ENCODE peak calls at places on chromosomes 1 and 21, in seven cellular contexts. One of them, this sample, is unnamed.

GRCh38 chr21:28752131-28752530 is 240.5 kb downstream of the LTN1 start:
- DNase-seq in IMR-90: no peak
- DNase-seq in neural crest cell: no peak
- DNase-seq in body of pancreas: no peak
- DNase-seq in AG10803: no peak
- DNase-seq in endothelial cell: no peak
- DNase-seq in kidney: no peak
- DNase-seq in this sample: no peak

GRCh38 chr1:190759807-190760206 is 282.1 kb upstream of the BRINP3 start:
- DNase-seq in AG10803: no peak
- DNase-seq in kidney: no peak
- DNase-seq in IMR-90: no peak
- DNase-seq in body of pancreas: no peak
- DNase-seq in neural crest cell: no peak
- DNase-seq in endothelial cell: no peak
- DNase-seq in this sample: no peak

GRCh38 chr1:185645201-185645640 is 89.0 kb upstream of the HMCN1 start:
- DNase-seq in AG10803: peak; percentile 75
- DNase-seq in body of pancreas: no peak
- DNase-seq in IMR-90: no peak
- DNase-seq in neural crest cell: no peak
- DNase-seq in kidney: no peak
- DNase-seq in endothelial cell: no peak
- DNase-seq in this sample: no peak

GRCh38 chr1:205324781-205325180 is 3.2 kb upstream of the NUAK2 start:
- DNase-seq in IMR-90: peak; percentile 77
- DNase-seq in kidney: no peak
- DNase-seq in neural crest cell: no peak
- DNase-seq in AG10803: peak; percentile 49
- DNase-seq in endothelial cell: no peak
- DNase-seq in body of pancreas: peak; percentile 35
- DNase-seq in this sample: peak; percentile 57

GRCh38 chr1:40185951-40186864 is 25.0 kb downstream of the RLF start:
- DNase-seq in neural crest cell: no peak
- DNase-seq in endothelial cell: no peak
- DNase-seq in IMR-90: peak; percentile 62
- DNase-seq in body of pancreas: no peak
- DNase-seq in kidney: no peak
- DNase-seq in AG10803: peak; percentile 63
- DNase-seq in this sample: peak; percentile 9

GRCh38 chr1:185971688-185972087 is 237.5 kb downstream of the HMCN1 start:
- DNase-seq in neural crest cell: no peak
- DNase-seq in AG10803: peak; percentile 90
- DNase-seq in body of pancreas: no peak
- DNase-seq in endothelial cell: no peak
- DNase-seq in IMR-90: peak; percentile 86
- DNase-seq in kidney: no peak
- DNase-seq in this sample: peak; percentile 56

GRCh38 chr1:24707659-24708058 is 37.6 kb upstream of the CLIC4 start:
- DNase-seq in kidney: no peak
- DNase-seq in AG10803: peak; percentile 37
- DNase-seq in IMR-90: peak; percentile 80
- DNase-seq in endothelial cell: no peak
- DNase-seq in neural crest cell: no peak
- DNase-seq in body of pancreas: no peak
- DNase-seq in this sample: peak; percentile 86

GRCh38 chr21:17537299-17537698 is 24.5 kb downstream of the CXADR start:
- DNase-seq in body of pancreas: no peak
- DNase-seq in kidney: no peak
- DNase-seq in AG10803: no peak
- DNase-seq in endothelial cell: no peak
- DNase-seq in neural crest cell: no peak
- DNase-seq in IMR-90: no peak
- DNase-seq in this sample: peak; percentile 42

GRCh38 chr21:45162809-45163208 is 88.4 kb downstream of the ADARB1 start:
- DNase-seq in AG10803: no peak
- DNase-seq in IMR-90: no peak
- DNase-seq in body of pancreas: no peak
- DNase-seq in endothelial cell: no peak
- DNase-seq in neural crest cell: no peak
- DNase-seq in kidney: no peak
- DNase-seq in this sample: no peak

GRCh38 chr1:248158758-248159157 is 13.8 kb downstream of the OR2M5 start:
- DNase-seq in endothelial cell: no peak
- DNase-seq in IMR-90: no peak
- DNase-seq in neural crest cell: no peak
- DNase-seq in AG10803: no peak
- DNase-seq in body of pancreas: no peak
- DNase-seq in kidney: no peak
- DNase-seq in this sample: no peak

GRCh38 chr1:9207715-9208114 is 26.9 kb upstream of the H6PD start:
- DNase-seq in kidney: no peak
- DNase-seq in AG10803: no peak
- DNase-seq in endothelial cell: no peak
- DNase-seq in body of pancreas: no peak
- DNase-seq in neural crest cell: no peak
- DNase-seq in IMR-90: peak; percentile 70
- DNase-seq in this sample: no peak

GRCh38 chr1:58432813-58433668 is 113.5 kb downstream of the OMA1 start:
- DNase-seq in neural crest cell: peak; percentile 50
- DNase-seq in body of pancreas: no peak
- DNase-seq in AG10803: peak; percentile 88
- DNase-seq in endothelial cell: peak; percentile 51
- DNase-seq in kidney: peak; percentile 80
- DNase-seq in IMR-90: peak; percentile 60
- DNase-seq in this sample: peak; percentile 89

GRCh38 chr1:210688482-210689233 is 360.0 kb downstream of the HHAT start:
- DNase-seq in AG10803: peak; percentile 10
- DNase-seq in body of pancreas: no peak
- DNase-seq in kidney: no peak
- DNase-seq in endothelial cell: no peak
- DNase-seq in IMR-90: peak; percentile 51
- DNase-seq in neural crest cell: no peak
- DNase-seq in this sample: no peak

GRCh38 chr21:28447453-28447852 is 545.2 kb downstream of the LTN1 start:
- DNase-seq in kidney: no peak
- DNase-seq in endothelial cell: no peak
- DNase-seq in body of pancreas: no peak
- DNase-seq in AG10803: peak; percentile 85
- DNase-seq in IMR-90: peak; percentile 68
- DNase-seq in neural crest cell: no peak
- DNase-seq in this sample: peak; percentile 70

GRCh38 chr1:241902376-241903067 is 54.5 kb downstream of the EXO1 start:
- DNase-seq in neural crest cell: no peak
- DNase-seq in AG10803: peak; percentile 33
- DNase-seq in endothelial cell: no peak
- DNase-seq in body of pancreas: no peak
- DNase-seq in kidney: no peak
- DNase-seq in IMR-90: peak; percentile 39
- DNase-seq in this sample: peak; percentile 11

GRCh38 chr1:153140484-153140883 is 10.2 kb downstream of the SPRR2G start:
- DNase-seq in AG10803: no peak
- DNase-seq in neural crest cell: no peak
- DNase-seq in kidney: no peak
- DNase-seq in body of pancreas: peak; percentile 32
- DNase-seq in IMR-90: no peak
- DNase-seq in endothelial cell: no peak
- DNase-seq in this sample: no peak

DNA sequence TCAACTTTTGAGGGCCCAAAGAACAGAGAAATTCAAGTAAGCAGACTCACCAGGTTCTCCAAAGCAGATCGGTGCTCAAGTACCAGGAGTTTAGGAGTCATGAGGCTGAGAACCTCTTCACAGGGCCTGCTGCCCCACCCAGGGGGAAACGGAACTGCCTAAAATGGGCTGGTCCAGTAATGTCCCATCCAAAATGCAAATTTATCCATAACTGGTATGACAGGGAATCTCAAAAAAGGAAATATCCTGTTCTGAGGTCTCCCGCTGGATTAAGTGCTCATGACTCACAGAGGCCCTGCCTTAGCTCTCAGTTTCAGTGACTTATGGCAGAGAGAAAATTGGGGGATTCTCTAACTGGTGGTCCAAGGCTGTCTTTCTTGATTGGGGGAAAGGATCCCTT is 9.3 kb downstream of the SPRR2G start:
- DNase-seq in neural crest cell: no peak
- DNase-seq in body of pancreas: no peak
- DNase-seq in kidney: no peak
- DNase-seq in AG10803: no peak
- DNase-seq in IMR-90: no peak
- DNase-seq in endothelial cell: no peak
- DNase-seq in this sample: no peak
- TF ChIP-seq CTCF in neural crest cell: no peak
- TF ChIP-seq CTCF in body of pancreas: no peak
- TF ChIP-seq CTCF in kidney: no peak
- TF ChIP-seq CTCF in AG10803: no peak
- TF ChIP-seq CTCF in IMR-90: no peak
- TF ChIP-seq CTCF in endothelial cell: no peak
- TF ChIP-seq CTCF in this sample: no peak

DNA sequence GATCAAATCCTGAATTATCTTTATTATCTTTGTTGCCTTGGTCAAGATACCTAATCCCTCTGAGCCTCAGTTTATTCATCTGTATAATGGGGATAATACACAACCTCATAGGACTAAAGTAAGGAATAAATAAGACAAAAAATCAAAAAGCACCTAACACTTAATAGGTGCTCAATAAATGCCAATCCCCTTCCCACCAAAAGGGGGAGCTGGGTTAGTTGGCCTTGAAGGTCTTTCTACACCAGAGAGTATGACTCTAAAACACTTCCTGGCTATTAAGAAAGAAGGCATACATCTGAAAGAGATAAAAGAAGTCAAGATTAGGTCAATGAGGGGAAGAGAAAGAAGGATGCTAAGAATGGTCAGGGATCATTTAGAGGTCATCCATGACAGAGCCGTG is 11.1 kb downstream of the VSIG8 start:
- DNase-seq in AG10803: no peak
- DNase-seq in neural crest cell: no peak
- DNase-seq in body of pancreas: no peak
- DNase-seq in kidney: no peak
- DNase-seq in endothelial cell: no peak
- DNase-seq in IMR-90: no peak
- DNase-seq in this sample: no peak
- TF ChIP-seq CTCF in AG10803: no peak
- TF ChIP-seq CTCF in neural crest cell: peak; percentile 8
- TF ChIP-seq CTCF in body of pancreas: no peak
- TF ChIP-seq CTCF in kidney: no peak
- TF ChIP-seq CTCF in endothelial cell: no peak
- TF ChIP-seq CTCF in IMR-90: peak; percentile 16
- TF ChIP-seq CTCF in this sample: peak; percentile 6

DNA sequence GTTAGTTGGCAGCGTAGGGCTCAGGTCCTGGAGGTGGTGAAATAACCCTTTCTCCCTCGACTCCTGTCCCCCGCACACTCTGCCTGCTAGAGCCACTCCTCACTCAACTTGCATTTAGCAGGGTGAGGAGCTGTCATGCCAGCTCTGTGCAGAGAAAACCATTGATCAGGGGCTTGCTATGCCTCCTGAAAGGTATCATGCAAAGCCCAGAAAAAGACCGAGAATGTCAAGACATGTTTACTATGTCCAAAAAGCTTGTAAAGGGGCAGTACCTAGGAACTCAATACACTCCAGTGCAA is 18.0 kb downstream of the ALDH4A1 start:
- DNase-seq in AG10803: no peak
- DNase-seq in neural crest cell: no peak
- DNase-seq in endothelial cell: no peak
- DNase-seq in kidney: no peak
- DNase-seq in body of pancreas: no peak
- DNase-seq in IMR-90: no peak
- DNase-seq in this sample: no peak
- TF ChIP-seq CTCF in AG10803: no peak
- TF ChIP-seq CTCF in neural crest cell: no peak
- TF ChIP-seq CTCF in endothelial cell: peak; percentile 33
- TF ChIP-seq CTCF in kidney: no peak
- TF ChIP-seq CTCF in body of pancreas: no peak
- TF ChIP-seq CTCF in IMR-90: no peak
- TF ChIP-seq CTCF in this sample: no peak

GRCh38 chr1:201947697-201948008 is 1.3 kb upstream of the LMOD1 start:
- DNase-seq in AG10803: no peak
- DNase-seq in IMR-90: no peak
- DNase-seq in endothelial cell: no peak
- DNase-seq in kidney: no peak
- DNase-seq in body of pancreas: no peak
- DNase-seq in neural crest cell: no peak
- DNase-seq in this sample: no peak
- TF ChIP-seq CTCF in AG10803: no peak
- TF ChIP-seq CTCF in IMR-90: peak; percentile 7
- TF ChIP-seq CTCF in endothelial cell: no peak
- TF ChIP-seq CTCF in kidney: no peak
- TF ChIP-seq CTCF in body of pancreas: no peak
- TF ChIP-seq CTCF in neural crest cell: no peak
- TF ChIP-seq CTCF in this sample: no peak

DNA sequence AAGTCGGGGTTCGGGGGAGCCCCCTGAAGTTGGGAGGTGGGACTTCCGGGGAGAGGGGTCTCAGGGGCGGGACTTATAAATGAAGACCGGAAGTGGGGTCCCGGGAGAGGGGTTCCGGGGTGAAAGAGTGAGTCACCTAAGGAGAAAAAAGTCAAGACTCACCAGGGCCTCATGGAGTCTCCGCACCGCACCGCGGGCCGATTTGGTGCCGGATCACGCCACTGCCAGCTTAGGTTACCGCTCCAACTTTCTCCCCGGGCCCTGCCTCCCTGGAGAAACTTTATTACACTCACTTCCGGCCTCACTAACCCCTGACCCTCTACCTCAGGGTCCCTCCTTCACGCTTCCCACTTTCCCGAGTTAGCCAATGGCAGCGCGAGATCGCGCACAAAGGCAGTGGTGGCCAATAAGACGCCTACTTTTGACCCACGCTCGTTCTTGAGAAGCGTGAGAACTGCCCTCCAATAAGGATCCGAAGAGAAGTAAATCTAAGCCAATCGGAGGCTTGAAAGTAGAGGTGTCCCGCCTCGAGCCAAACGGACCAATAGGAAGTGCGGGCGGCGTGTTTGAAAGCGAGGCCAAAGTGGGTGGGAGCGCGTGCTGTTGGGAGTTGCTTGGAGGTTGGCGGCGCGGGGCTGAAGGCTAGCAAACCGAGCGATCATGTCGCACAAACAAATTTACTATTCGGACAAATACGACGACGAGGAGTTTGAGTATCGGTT is at the start of gene CKS1B:
- DNase-seq in kidney: peak; percentile 99
- DNase-seq in body of pancreas: peak; percentile 96
- DNase-seq in IMR-90: peak; percentile 100
- DNase-seq in endothelial cell: peak; percentile 91
- DNase-seq in AG10803: peak; percentile 100
- DNase-seq in neural crest cell: peak; percentile 92
- DNase-seq in this sample: peak; percentile 100
- TF ChIP-seq CTCF in kidney: no peak
- TF ChIP-seq CTCF in body of pancreas: no peak
- TF ChIP-seq CTCF in IMR-90: no peak
- TF ChIP-seq CTCF in endothelial cell: no peak
- TF ChIP-seq CTCF in AG10803: no peak
- TF ChIP-seq CTCF in neural crest cell: no peak
- TF ChIP-seq CTCF in this sample: no peak